ENCODE peak calls at places on chromosomes 11 and 22, in eight cellular contexts. X is cardiac fibroblast, L is HTR-8/SVneo, Q is astrocyte of the spinal cord, D is mesothelial cell of epicardium, J is T-helper 2 cell, V is GM19239, T is psoas muscle. S is an unnamed sample.

GRCh38 chr22:41401781-41402648 is 20.3 kb downstream of the TEF start:
- DNase-seq in X (peak), L (peak), Q (peak), D (no peak), J (no peak), V (no peak), T (peak), S (peak)

GRCh38 chr11:75492181-75492820 is 33.4 kb downstream of the GDPD5 start:
- DNase-seq in X (peak), L (peak), Q (no peak), D (no peak), J (peak), V (peak), T (no peak), S (no peak)

GRCh38 chr11:126129681-126130671 is 67.3 kb upstream of the CDON start:
- DNase-seq in X (no peak), L (no peak), Q (no peak), D (no peak), J (no peak), V (no peak), T (no peak), S (no peak)

GRCh38 chr11:62747475-62748160 is 6.3 kb downstream of the ZBTB3 start:
- DNase-seq in X (no peak), L (no peak), Q (no peak), D (no peak), J (no peak), V (no peak), T (no peak), S (no peak)

GRCh38 chr11:73230931-73231330 is 12.8 kb downstream of the P2RY2 start:
- DNase-seq in X (no peak), L (no peak), Q (no peak), D (no peak), J (no peak), V (no peak), T (peak), S (no peak)

GRCh38 chr11:123853038-123853437 is 32.4 kb downstream of the TMEM225 start:
- DNase-seq in X (no peak), L (no peak), Q (no peak), D (no peak), J (no peak), V (no peak), T (no peak), S (no peak)

GRCh38 chr22:39240841-39241631 is 3.7 kb downstream of the PDGFB start:
- DNase-seq in X (peak), L (no peak), Q (no peak), D (peak), J (peak), V (no peak), T (peak), S (peak)

GRCh38 chr11:118838905-118839553 is 44.7 kb upstream of the CXCR5 start:
- DNase-seq in X (no peak), L (no peak), Q (no peak), D (no peak), J (no peak), V (no peak), T (no peak), S (no peak)

GRCh38 chr11:86849679-86850078 is 49.3 kb downstream of the PRSS23 start:
- DNase-seq in X (no peak), L (no peak), Q (no peak), D (no peak), J (no peak), V (no peak), T (no peak), S (no peak)

GRCh38 chr11:70155386-70155785 is 47.7 kb upstream of the FADD start:
- DNase-seq in X (no peak), L (no peak), Q (no peak), D (no peak), J (no peak), V (no peak), T (no peak), S (peak)

GRCh38 chr11:88555018-88555828 is 217.7 kb upstream of the CTSC start:
- DNase-seq in X (peak), L (peak), Q (peak), D (no peak), J (no peak), V (no peak), T (no peak), S (peak)

GRCh38 chr11:64219354-64219684 is 6.7 kb downstream of the TRPT1 start:
- DNase-seq in X (no peak), L (no peak), Q (no peak), D (no peak), J (no peak), V (no peak), T (no peak), S (no peak)

GRCh38 chr22:33504941-33505647 is 415.2 kb downstream of the LARGE1 start:
- DNase-seq in X (no peak), L (no peak), Q (no peak), D (no peak), J (no peak), V (no peak), T (no peak), S (no peak)

GRCh38 chr11:789951-790350 is at the start of gene CEND1:
- DNase-seq in X (peak), L (no peak), Q (peak), D (no peak), J (peak), V (no peak), T (peak), S (no peak)

GRCh38 chr11:44634401-44635281 is 69.2 kb downstream of the CD82 start:
- DNase-seq in X (peak), L (peak), Q (peak), D (peak), J (no peak), V (no peak), T (peak), S (peak)

GRCh38 chr22:45968003-45968650 is 8.8 kb downstream of the WNT7B start:
- DNase-seq in X (peak), L (no peak), Q (peak), D (no peak), J (no peak), V (no peak), T (no peak), S (no peak)

GRCh38 chr22:26986051-26986881 is 328.9 kb downstream of the MIAT start:
- DNase-seq in X (no peak), L (no peak), Q (no peak), D (peak), J (no peak), V (no peak), T (no peak), S (no peak)

GRCh38 chr11:9607511-9607899 is 34.0 kb downstream of the WEE1 start:
- DNase-seq in X (no peak), L (no peak), Q (no peak), D (no peak), J (no peak), V (no peak), T (no peak), S (no peak)

GRCh38 chr11:43681543-43681942 is 1.0 kb downstream of the HSD17B12 start:
- DNase-seq in X (no peak), L (no peak), Q (peak), D (no peak), J (no peak), V (no peak), T (no peak), S (no peak)

GRCh38 chr22:44369916-44370804 is 57.4 kb upstream of the SHISAL1 start:
- DNase-seq in X (no peak), L (no peak), Q (no peak), D (no peak), J (no peak), V (no peak), T (peak), S (no peak)

GRCh38 chr22:22487869-22488597 is 20.5 kb downstream of the ZNF280B start:
- DNase-seq in X (no peak), L (no peak), Q (no peak), D (no peak), J (no peak), V (no peak), T (no peak), S (no peak)

GRCh38 chr11:7955191-7955590 is 10.1 kb downstream of the NLRP10 start:
- DNase-seq in X (no peak), L (no peak), Q (no peak), D (no peak), J (no peak), V (no peak), T (no peak), S (no peak)

GRCh38 chr11:122235615-122236014 is 119.6 kb upstream of the BLID start:
- DNase-seq in X (peak), L (peak), Q (peak), D (no peak), J (no peak), V (no peak), T (peak), S (no peak)

GRCh38 chr11:57490456-57491248 is 24.9 kb downstream of the SLC43A1 start:
- DNase-seq in X (peak), L (no peak), Q (no peak), D (no peak), J (no peak), V (no peak), T (peak), S (no peak)

GRCh38 chr11:69320756-69321741 is 27.1 kb downstream of the MYEOV start:
- DNase-seq in X (no peak), L (no peak), Q (peak), D (no peak), J (no peak), V (no peak), T (no peak), S (no peak)

GRCh38 chr22:17606472-17606871 is 22.1 kb downstream of the ATP6V1E1 start:
- DNase-seq in X (no peak), L (no peak), Q (no peak), D (no peak), J (no peak), V (no peak), T (no peak), S (no peak)

GRCh38 chr22:17922925-17923898 is 101.1 kb downstream of the MICAL3 start:
- DNase-seq in X (peak), L (peak), Q (peak), D (no peak), J (no peak), V (no peak), T (no peak), S (no peak)

GRCh38 chr11:67627788-67628624 is 1.7 kb downstream of the NUDT8 start:
- DNase-seq in X (no peak), L (no peak), Q (no peak), D (no peak), J (no peak), V (no peak), T (peak), S (no peak)

GRCh38 chr22:20979243-20979809 is 2.8 kb upstream of the LZTR1 start:
- DNase-seq in X (peak), L (no peak), Q (peak), D (peak), J (peak), V (no peak), T (peak), S (peak)

GRCh38 chr22:17085277-17086091 is 684 bp downstream of the IL17RA start:
- DNase-seq in X (no peak), L (no peak), Q (no peak), D (no peak), J (peak), V (no peak), T (peak), S (no peak)

GRCh38 chr11:78901831-78902230 is 327.2 kb upstream of the NARS2 start:
- DNase-seq in X (no peak), L (no peak), Q (no peak), D (no peak), J (no peak), V (no peak), T (no peak), S (no peak)

GRCh38 chr11:47514825-47515647 is 37.9 kb downstream of the CELF1 start:
- DNase-seq in X (peak), L (peak), Q (peak), D (no peak), J (peak), V (no peak), T (no peak), S (no peak)

GRCh38 chr11:44138286-44138685 is 42.8 kb downstream of the EXT2 start:
- DNase-seq in X (peak), L (no peak), Q (no peak), D (no peak), J (no peak), V (no peak), T (no peak), S (no peak)

GRCh38 chr11:61266602-61267001 is 25.6 kb downstream of the PGA5 start:
- DNase-seq in X (peak), L (no peak), Q (no peak), D (no peak), J (no peak), V (no peak), T (no peak), S (no peak)

GRCh38 chr11:97487387-97487786 is 1097.6 kb downstream of the JRKL start:
- DNase-seq in X (no peak), L (no peak), Q (no peak), D (no peak), J (no peak), V (no peak), T (no peak), S (no peak)

GRCh38 chr11:36316049-36316448 is 20.0 kb downstream of the PRR5L start:
- DNase-seq in X (no peak), L (no peak), Q (no peak), D (no peak), J (no peak), V (no peak), T (no peak), S (no peak)

GRCh38 chr22:47373648-47374272 is 611.3 kb downstream of the TBC1D22A start:
- DNase-seq in X (no peak), L (no peak), Q (no peak), D (no peak), J (no peak), V (no peak), T (no peak), S (no peak)

S was measured in prostate gland.